ENCODE peak calls at places on chromosome 22, in six cellular contexts. J is kidney, S is tibial nerve, Y is cardiac muscle cell, B is body of pancreas, A is IMR-90. E is an unnamed sample.

GRCh38 chr22:24289781-24290181 is 19.1 kb downstream of the SPECC1L start:
- DNase-seq in J (no peak), S (no peak), Y (no peak), B (no peak), A (no peak), E (no peak)

GRCh38 chr22:28217277-28217676 is 298.2 kb upstream of the PITPNB start:
- DNase-seq in J (no peak), S (no peak), Y (no peak), B (no peak), A (no peak), E (no peak)

GRCh38 chr22:21755855-21756284 is 20.3 kb upstream of the YPEL1 start:
- DNase-seq in J (no peak), S (no peak), Y (peak; percentile 64), B (no peak), A (peak; percentile 90), E (no peak)

GRCh38 chr22:45202333-45203149 is 38.2 kb downstream of the KIAA0930 start:
- DNase-seq in J (peak; percentile 77), S (no peak), Y (no peak), B (no peak), A (peak; percentile 32), E (no peak)

GRCh38 chr22:23183107-23183698 is 2.9 kb downstream of the BCR start:
- DNase-seq in J (peak; percentile 81), S (peak; percentile 52), Y (peak; percentile 76), B (peak; percentile 74), A (peak; percentile 66), E (peak; percentile 56)

GRCh38 chr22:32855023-32855756 is 53.7 kb downstream of the TIMP3 start:
- DNase-seq in J (no peak), S (no peak), Y (no peak), B (no peak), A (no peak), E (no peak)

GRCh38 chr22:40791241-40791640 is 27.9 kb downstream of the SLC25A17 start:
- DNase-seq in J (no peak), S (no peak), Y (peak; percentile 28), B (no peak), A (no peak), E (no peak)

GRCh38 chr22:28949788-28950187 is 66.4 kb downstream of the ZNRF3 start:
- DNase-seq in J (no peak), S (no peak), Y (peak; percentile 55), B (no peak), A (peak; percentile 67), E (no peak)

GRCh38 chr22:26585104-26585790 is 4.7 kb downstream of the TPST2 start:
- DNase-seq in J (no peak), S (no peak), Y (peak; percentile 82), B (peak; percentile 69), A (peak; percentile 79), E (no peak)

GRCh38 chr22:20574920-20575353 is 67.5 kb downstream of the MED15 start:
- DNase-seq in J (no peak), S (no peak), Y (no peak), B (no peak), A (no peak), E (peak; percentile 63)

GRCh38 chr22:28792491-28793383 is 7.6 kb downstream of the XBP1 start:
- DNase-seq in J (no peak), S (no peak), Y (no peak), B (peak; percentile 60), A (no peak), E (no peak)

GRCh38 chr22:48576333-48577013 is 1251.2 kb downstream of the BRD1 start:
- DNase-seq in J (peak; percentile 71), S (no peak), Y (no peak), B (peak; percentile 20), A (no peak), E (no peak)

GRCh38 chr22:27019827-27020226 is 362.4 kb downstream of the MIAT start:
- DNase-seq in J (no peak), S (no peak), Y (no peak), B (no peak), A (no peak), E (no peak)

GRCh38 chr22:32686354-32686753 is 115.2 kb upstream of the TIMP3 start:
- DNase-seq in J (no peak), S (no peak), Y (peak; percentile 31), B (no peak), A (peak; percentile 27), E (no peak)

GRCh38 chr22:47370448-47371262 is 608.2 kb downstream of the TBC1D22A start:
- DNase-seq in J (no peak), S (no peak), Y (no peak), B (no peak), A (no peak), E (no peak)

GRCh38 chr22:19559324-19559811 is 35.2 kb upstream of the CLDN5 start:
- DNase-seq in J (no peak), S (no peak), Y (no peak), B (no peak), A (no peak), E (no peak)

GRCh38 chr22:45922256-45922655 is 54.7 kb downstream of the WNT7B start:
- DNase-seq in J (no peak), S (no peak), Y (no peak), B (no peak), A (no peak), E (no peak)

GRCh38 chr22:21766933-21767462 is 31.4 kb upstream of the YPEL1 start:
- DNase-seq in J (no peak), S (no peak), Y (no peak), B (peak; percentile 13), A (no peak), E (no peak)

GRCh38 chr22:34966980-34967379 is 99.0 kb upstream of the ISX start:
- DNase-seq in J (no peak), S (no peak), Y (no peak), B (no peak), A (no peak), E (no peak)

GRCh38 chr22:23556026-23556620 is 24.0 kb downstream of the IGLL1 start:
- DNase-seq in J (no peak), S (no peak), Y (no peak), B (no peak), A (no peak), E (no peak)

GRCh38 chr22:24244144-24244787 is 616 bp downstream of the GGT5 start:
- DNase-seq in J (peak; percentile 85), S (no peak), Y (peak; percentile 83), B (no peak), A (peak; percentile 52), E (no peak)

GRCh38 chr22:40684728-40685127 is 5.4 kb downstream of the MCHR1 start:
- DNase-seq in J (no peak), S (no peak), Y (no peak), B (no peak), A (no peak), E (no peak)

GRCh38 chr22:28822930-28823481 is 22.6 kb upstream of the XBP1 start:
- DNase-seq in J (peak; percentile 42), S (no peak), Y (no peak), B (peak; percentile 75), A (no peak), E (no peak)

GRCh38 chr22:20615021-20615420 is 107.6 kb downstream of the MED15 start:
- DNase-seq in J (no peak), S (no peak), Y (no peak), B (no peak), A (no peak), E (no peak)

GRCh38 chr22:45703758-45704157 is 32.1 kb downstream of the ATXN10 start:
- DNase-seq in J (no peak), S (no peak), Y (no peak), B (no peak), A (no peak), E (no peak)

GRCh38 chr22:26542831-26543230 is 30.6 kb upstream of the TFIP11 start:
- DNase-seq in J (no peak), S (no peak), Y (no peak), B (no peak), A (no peak), E (peak; percentile 15)

GRCh38 chr22:48096411-48096810 is 1334.0 kb downstream of the TBC1D22A start:
- DNase-seq in J (no peak), S (no peak), Y (no peak), B (no peak), A (no peak), E (no peak)

GRCh38 chr22:48154943-48155240 is 1392.4 kb downstream of the TBC1D22A start:
- DNase-seq in J (no peak), S (no peak), Y (no peak), B (no peak), A (no peak), E (no peak)

GRCh38 chr22:39458443-39459083 is 1.8 kb downstream of the MGAT3 start:
- DNase-seq in J (no peak), S (no peak), Y (no peak), B (no peak), A (no peak), E (no peak)
- H3K4me3 ChIP-seq in J (no peak overlapping the region), S (peak overlapping the region; percentile 41), Y (peak overlapping the region; percentile 90), B (no peak overlapping the region), A (peak overlapping the region; percentile 28), E (no peak overlapping the region)

DNA sequence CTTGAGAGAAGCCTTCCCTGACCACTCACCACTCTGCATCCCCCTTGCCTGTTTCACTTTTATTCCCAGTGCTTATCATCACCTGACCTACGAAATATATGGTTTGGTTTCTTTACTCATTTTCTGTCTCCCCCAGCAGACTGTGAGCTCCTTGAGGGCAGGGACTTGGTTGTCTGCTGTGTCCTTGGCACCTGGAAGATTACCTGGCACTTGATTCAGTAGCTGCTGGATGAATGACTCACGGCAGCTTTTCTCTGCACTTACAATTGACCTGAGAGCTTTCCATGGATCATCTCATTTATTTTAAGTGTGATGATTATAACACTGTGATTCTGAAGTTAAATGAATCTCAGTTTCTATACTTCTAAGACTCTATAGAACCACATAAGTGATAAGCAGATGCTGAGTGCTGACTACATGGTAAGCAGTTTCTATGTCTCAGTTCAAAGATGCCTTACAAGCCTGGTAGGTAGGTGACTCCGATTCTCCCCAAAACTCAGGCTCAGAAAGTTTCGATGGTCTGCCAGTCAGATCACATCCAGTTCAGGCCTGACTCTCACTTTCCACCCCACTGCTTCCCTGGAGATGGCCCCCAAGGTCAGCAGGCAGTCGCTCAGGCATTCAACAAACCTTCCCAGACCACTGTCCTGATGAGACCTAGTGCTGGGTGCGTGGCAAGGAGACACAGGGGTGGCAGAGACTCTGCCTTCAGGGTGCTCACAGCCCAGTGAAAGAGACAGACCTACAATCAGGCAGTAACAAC is 11.6 kb downstream of the IL2RB start:
- DNase-seq in J (no peak), S (no peak), Y (no peak), B (no peak), A (no peak), E (no peak)
- H3K36me3 ChIP-seq in J (no peaks in the 10 kb centered on the region), S (no peaks in the 10 kb centered on the region), Y (no peaks in the 10 kb centered on the region), B (no peaks in the 10 kb centered on the region), A (no peaks in the 10 kb centered on the region), E (no peaks in the 10 kb centered on the region)

GRCh38 chr22:43956805-43957463 is 1.7 kb downstream of the SAMM50 start:
- DNase-seq in J (no peak), S (no peak), Y (peak; percentile 49), B (no peak), A (no peak), E (no peak)
- H3K4me3 ChIP-seq in J (no peak overlapping the region), S (no peak overlapping the region), Y (peak overlapping the region; percentile 55), B (no peak overlapping the region), A (no peak overlapping the region), E (no peak overlapping the region)

DNA sequence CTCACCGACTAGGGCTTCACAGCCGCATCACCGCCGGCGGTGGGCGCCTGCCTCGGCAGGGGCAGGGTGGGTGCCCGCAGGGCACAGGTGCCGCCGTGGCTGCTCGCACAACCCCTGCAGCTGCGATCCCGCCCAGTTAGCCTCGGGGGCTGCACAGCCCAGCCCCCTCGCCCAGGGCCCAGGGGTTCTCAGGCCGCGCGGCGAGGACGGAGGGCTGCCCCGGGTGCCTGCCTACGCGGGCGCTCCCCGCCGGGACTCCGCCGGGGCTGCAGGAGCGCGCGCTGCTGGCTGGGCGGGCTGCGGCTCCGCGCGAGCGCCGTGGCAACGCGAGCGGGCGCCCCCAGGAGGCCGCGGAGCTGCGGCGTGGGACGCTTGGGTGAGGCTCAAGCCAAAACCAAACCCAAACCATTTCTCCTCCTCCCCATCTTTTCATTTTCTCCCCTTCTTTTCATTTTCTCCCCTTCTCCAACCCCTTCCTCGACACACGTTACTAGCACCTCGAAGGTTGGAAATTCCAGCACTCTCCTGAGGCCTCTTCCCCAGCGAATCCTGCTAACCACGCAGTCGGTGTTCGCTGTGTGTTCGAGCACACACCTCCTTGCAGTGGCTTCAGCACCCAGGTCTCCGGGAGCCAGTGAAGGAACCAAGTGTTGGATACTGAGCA is at the start of gene MICAL3:
- DNase-seq in J (peak; percentile 84), S (no peak), Y (peak; percentile 72), B (peak; percentile 79), A (peak; percentile 64), E (peak; percentile 70)
- H3K36me3 ChIP-seq in J (no peaks in the 10 kb centered on the region), S (no peaks in the 10 kb centered on the region), Y (no peaks in the 10 kb centered on the region), B (no peaks in the 10 kb centered on the region), A (no peaks in the 10 kb centered on the region), E (no peaks in the 10 kb centered on the region)